ENCODE peak calls at places on chromosomes 2 and 18, in five cellular contexts. Y is A549, C is upper lobe of right lung, K is GM23248, A is heart left ventricle. F is an unnamed sample.

GRCh38 chr2:59297829-59298228 is 1056.7 kb upstream of the FANCL start:
- DNase-seq in Y (no peak), A (no peak), K (no peak), C (no peak), F (no peak)

GRCh38 chr2:172106128-172106961 is 3.6 kb upstream of the DLX2 start:
- DNase-seq in A (no peak), K (peak; percentile 79), Y (peak; percentile 82), C (no peak), F (no peak)

GRCh38 chr2:25326326-25327013 is 15.3 kb downstream of the DNMT3A start:
- DNase-seq in K (no peak), C (no peak), Y (no peak), A (peak; percentile 30), F (peak; percentile 17)

GRCh38 chr18:22856870-22857269 is 76.3 kb upstream of the RBBP8 start:
- DNase-seq in C (no peak), K (no peak), A (no peak), Y (no peak), F (no peak)

GRCh38 chr2:189393440-189394111 is 47.7 kb upstream of the WDR75 start:
- DNase-seq in A (no peak), Y (no peak), K (peak; percentile 94), C (no peak), F (no peak)

GRCh38 chr2:190050001-190050400 is 12.5 kb downstream of the MSTN start:
- DNase-seq in C (no peak), Y (no peak), A (no peak), K (no peak), F (no peak)

GRCh38 chr2:149438260-149438960 is 108.0 kb downstream of the LYPD6 start:
- DNase-seq in C (no peak), A (no peak), K (no peak), Y (no peak), F (no peak)

GRCh38 chr2:105055613-105056012 is 17.7 kb downstream of the MRPS9 start:
- DNase-seq in Y (no peak), A (no peak), C (no peak), K (peak; percentile 9), F (no peak)

GRCh38 chr18:55732227-55733106 is 144.5 kb upstream of the TCF4 start:
- DNase-seq in Y (no peak), A (no peak), C (no peak), K (peak; percentile 22), F (no peak)

GRCh38 chr18:50844960-50845359 is 25.1 kb upstream of the MRO start:
- DNase-seq in Y (no peak), A (no peak), K (no peak), C (no peak), F (no peak)

GRCh38 chr2:99957724-99958123 is 184.7 kb downstream of the AFF3 start:
- DNase-seq in Y (no peak), K (peak; percentile 36), C (no peak), A (no peak), F (no peak)

GRCh38 chr2:137223722-137224121 is 458.4 kb downstream of the THSD7B start:
- DNase-seq in A (no peak), Y (no peak), C (no peak), K (no peak), F (no peak)

GRCh38 chr2:227413371-227413770 is 25.6 kb upstream of the SCYGR1 start:
- DNase-seq in A (no peak), K (no peak), C (no peak), Y (no peak), F (no peak)

DNA sequence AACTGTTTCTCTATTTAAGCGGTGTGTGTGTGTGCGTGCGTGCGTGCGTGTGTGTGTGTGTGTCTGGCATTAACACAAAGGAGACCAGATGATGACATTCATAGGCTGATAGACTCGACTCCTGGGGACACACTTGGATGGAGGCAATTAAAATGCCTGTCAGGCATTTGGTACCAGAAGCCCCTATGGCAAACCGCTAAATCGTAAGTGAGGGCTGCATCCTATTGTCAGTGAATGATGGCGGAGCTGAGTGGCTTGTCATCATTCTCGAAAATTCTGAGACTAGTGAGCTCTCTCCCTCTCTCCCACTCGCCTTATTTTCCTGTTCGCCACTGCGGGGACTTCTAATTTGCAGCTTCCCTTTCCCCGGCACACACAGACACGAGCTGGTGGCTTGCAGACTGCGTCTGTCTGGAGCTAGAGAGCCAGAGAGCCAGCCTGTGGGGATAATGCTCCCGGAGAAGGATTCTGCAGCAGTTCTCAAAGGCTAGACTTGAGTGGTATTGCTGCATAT is 155.4 kb downstream of the MAP2 start:
- DNase-seq in C (no peak), Y (no peak), K (peak; percentile 50), A (peak; percentile 46), F (no peak)
- H3K9me3 ChIP-seq in C (no peaks in the 10 kb centered on the region), Y (no peaks in the 10 kb centered on the region), K (no peaks in the 10 kb centered on the region), A (no peaks in the 10 kb centered on the region), F (no peaks in the 10 kb centered on the region)

GRCh38 chr18:63238711-63239110 is 80.9 kb downstream of the BCL2 start:
- DNase-seq in A (no peak), C (no peak), Y (no peak), K (no peak), F (no peak)
- H3K4me1 ChIP-seq in A (no peaks in the 10 kb centered on the region), C (peaks cover 29% of the 10 kb centered on the region), Y (peaks cover 19% of the 10 kb centered on the region), K (peaks cover 21% of the 10 kb centered on the region), F (no peaks in the 10 kb centered on the region)

GRCh38 chr2:127121776-127122176 is 14.8 kb upstream of the BIN1 start:
- DNase-seq in A (peak; percentile 62), C (no peak), Y (no peak), K (peak; percentile 93), F (no peak)
- H3K9me3 ChIP-seq in A (no peaks in the 10 kb centered on the region), C (no peaks in the 10 kb centered on the region), Y (no peaks in the 10 kb centered on the region), K (no peaks in the 10 kb centered on the region), F (no peaks in the 10 kb centered on the region)

DNA sequence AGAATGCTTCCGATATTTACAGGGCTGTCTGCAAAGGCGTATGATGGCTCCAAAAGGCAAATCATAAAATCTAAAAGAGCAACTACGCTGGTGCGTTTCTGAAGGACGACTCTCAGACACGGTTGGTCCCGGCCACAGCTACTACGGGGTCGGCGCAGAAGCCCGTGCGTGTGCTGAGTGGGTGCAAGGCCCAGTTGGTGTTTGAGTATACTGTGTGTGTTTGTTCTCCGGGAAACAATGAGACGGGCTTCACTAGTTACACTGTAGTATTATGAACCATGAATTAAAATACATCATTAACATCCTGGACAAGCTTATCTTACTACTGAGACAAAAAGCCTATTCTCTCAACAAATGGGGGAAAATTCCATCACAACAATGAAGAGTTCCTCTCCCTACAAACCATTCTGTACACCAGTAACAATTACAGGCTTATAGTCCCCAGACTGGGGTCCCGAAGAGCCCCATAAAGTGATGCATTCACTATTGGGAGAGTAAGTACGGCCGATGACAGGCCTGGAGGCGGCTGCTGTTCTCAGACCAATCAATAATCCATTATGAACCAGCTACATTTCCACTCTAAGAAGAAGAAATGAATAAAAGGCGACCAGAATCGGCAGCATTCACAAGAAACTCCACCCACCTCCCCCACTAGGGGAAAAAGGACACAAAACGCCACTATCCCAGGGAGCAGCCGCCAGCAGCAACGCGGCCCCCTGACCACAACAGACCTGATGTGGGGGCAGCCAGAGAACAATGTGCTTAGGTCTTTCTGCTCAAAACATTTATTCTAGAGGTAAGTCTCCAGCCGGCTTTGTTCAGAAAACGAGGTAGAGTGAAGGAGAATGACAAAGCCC is 43.3 kb downstream of the ZNF516 start:
- DNase-seq in C (no peak), K (peak; percentile 66), A (peak; percentile 32), Y (no peak), F (peak; percentile 19)
- H3K4me1 ChIP-seq in C (peaks cover 17% of the 10 kb centered on the region), K (peaks cover 59% of the 10 kb centered on the region), A (no peaks in the 10 kb centered on the region), Y (peaks cover 17% of the 10 kb centered on the region), F (peaks cover 30% of the 10 kb centered on the region)